ENCODE peak calls at places on chromosomes 16 and 17, in five cellular contexts. One of them, this sample, is unnamed.

GRCh38 chr16:48235556-48236136 is 8.5 kb upstream of the LONP2 start:
- DNase-seq in AG04450: no peak
- DNase-seq in stimulated activated CD4-positive, alpha-beta T cell treated with anti-CD3 and anti-CD28 coated beads, Interleukin-4, amount 100 ng/mL, for 24 hours: no peak
- DNase-seq in ELR: no peak
- DNase-seq in putamen: no peak
- DNase-seq in this sample: no peak

GRCh38 chr16:77057161-77057736 is 133.7 kb upstream of the MON1B start:
- DNase-seq in AG04450: no peak
- DNase-seq in stimulated activated CD4-positive, alpha-beta T cell treated with anti-CD3 and anti-CD28 coated beads, Interleukin-4, amount 100 ng/mL, for 24 hours: no peak
- DNase-seq in ELR: no peak
- DNase-seq in putamen: no peak
- DNase-seq in this sample: no peak

GRCh38 chr17:45052052-45052772 is 780 bp upstream of the DCAKD start:
- DNase-seq in AG04450: no peak
- DNase-seq in stimulated activated CD4-positive, alpha-beta T cell treated with anti-CD3 and anti-CD28 coated beads, Interleukin-4, amount 100 ng/mL, for 24 hours: peak
- DNase-seq in ELR: peak
- DNase-seq in putamen: no peak
- DNase-seq in this sample: no peak

GRCh38 chr16:1655269-1655807 is 22.7 kb upstream of the JPT2 start:
- DNase-seq in AG04450: no peak
- DNase-seq in stimulated activated CD4-positive, alpha-beta T cell treated with anti-CD3 and anti-CD28 coated beads, Interleukin-4, amount 100 ng/mL, for 24 hours: no peak
- DNase-seq in ELR: no peak
- DNase-seq in putamen: no peak
- DNase-seq in this sample: no peak

GRCh38 chr16:87930456-87930855 is 5.9 kb downstream of the CA5A start:
- DNase-seq in AG04450: no peak
- DNase-seq in stimulated activated CD4-positive, alpha-beta T cell treated with anti-CD3 and anti-CD28 coated beads, Interleukin-4, amount 100 ng/mL, for 24 hours: no peak
- DNase-seq in ELR: no peak
- DNase-seq in putamen: no peak
- DNase-seq in this sample: no peak

GRCh38 chr17:7293131-7293557 is 1.3 kb downstream of the YBX2 start:
- DNase-seq in AG04450: no peak
- DNase-seq in stimulated activated CD4-positive, alpha-beta T cell treated with anti-CD3 and anti-CD28 coated beads, Interleukin-4, amount 100 ng/mL, for 24 hours: no peak
- DNase-seq in ELR: no peak
- DNase-seq in putamen: no peak
- DNase-seq in this sample: no peak

GRCh38 chr17:30565073-30565935 is 88.1 kb downstream of the GOSR1 start:
- DNase-seq in AG04450: no peak
- DNase-seq in stimulated activated CD4-positive, alpha-beta T cell treated with anti-CD3 and anti-CD28 coated beads, Interleukin-4, amount 100 ng/mL, for 24 hours: no peak
- DNase-seq in ELR: peak
- DNase-seq in putamen: no peak
- DNase-seq in this sample: no peak

GRCh38 chr17:70896843-70897242 is 727.5 kb downstream of the KCNJ2 start:
- DNase-seq in AG04450: no peak
- DNase-seq in stimulated activated CD4-positive, alpha-beta T cell treated with anti-CD3 and anti-CD28 coated beads, Interleukin-4, amount 100 ng/mL, for 24 hours: no peak
- DNase-seq in ELR: peak
- DNase-seq in putamen: no peak
- DNase-seq in this sample: no peak

GRCh38 chr17:9948967-9949366 is 43.9 kb upstream of the RCVRN start:
- DNase-seq in AG04450: no peak
- DNase-seq in stimulated activated CD4-positive, alpha-beta T cell treated with anti-CD3 and anti-CD28 coated beads, Interleukin-4, amount 100 ng/mL, for 24 hours: no peak
- DNase-seq in ELR: no peak
- DNase-seq in putamen: no peak
- DNase-seq in this sample: no peak